ENCODE peak calls at places on chromosomes 7 and 10, in seven cellular contexts. F, Y, M, T, P, V and N are unnamed samples. For H3K27me3, the result is how much of the 10 kb centered on the place peaks cover.

GRCh38 chr10:106919798-106920382 is 244.6 kb downstream of the SORCS1 start:
- DNase-seq in P (no peak), Y (no peak), T (no peak), F (no peak), M (no peak), V (no peak), N (no peak)

GRCh38 chr7:82335927-82336326 is 107.7 kb downstream of the CACNA2D1 start:
- DNase-seq in M (peak), T (no peak), Y (no peak), F (peak), V (no peak), P (no peak), N (no peak)

GRCh38 chr10:22753786-22754185 is 39.4 kb upstream of the PIP4K2A start:
- DNase-seq in Y (no peak), V (no peak), M (no peak), P (no peak), T (no peak), F (no peak), N (no peak)

GRCh38 chr7:129906700-129907099 is 46.1 kb downstream of the UBE2H start:
- DNase-seq in P (no peak), T (no peak), F (no peak), Y (no peak), M (peak), V (no peak), N (no peak)

GRCh38 chr7:22681852-22682657 is 44.9 kb upstream of the IL6 start:
- DNase-seq in T (no peak), M (no peak), V (no peak), Y (no peak), F (no peak), P (no peak), N (no peak)

GRCh38 chr7:129343099-129343700 is 91.0 kb upstream of the STRIP2 start:
- DNase-seq in P (no peak), Y (peak), M (peak), T (peak), V (peak), F (no peak), N (no peak)

GRCh38 chr7:10484767-10485166 is 488.9 kb upstream of the PHF14 start:
- DNase-seq in F (no peak), T (no peak), M (no peak), V (no peak), P (no peak), Y (no peak), N (no peak)

GRCh38 chr10:61779950-61780659 is 117.4 kb downstream of the CABCOCO1 start:
- DNase-seq in Y (peak), P (no peak), V (peak), M (peak), T (peak), F (no peak), N (no peak)

GRCh38 chr7:142807855-142808460 is 37.2 kb downstream of the PRSS2 start:
- DNase-seq in F (no peak), P (no peak), M (no peak), Y (peak), T (no peak), V (peak), N (no peak)

GRCh38 chr7:134645935-134646334 is 718 bp upstream of the BPGM start:
- DNase-seq in T (peak), V (peak), F (peak), Y (peak), P (no peak), M (no peak), N (no peak)

GRCh38 chr10:71623098-71623985 is 96.2 kb downstream of the C10orf105 start:
- DNase-seq in Y (peak), V (peak), M (no peak), P (no peak), F (no peak), T (peak), N (no peak)

GRCh38 chr10:59234194-59234593 is 57.8 kb downstream of the PHYHIPL start:
- DNase-seq in F (no peak), Y (no peak), T (no peak), V (no peak), M (no peak), P (no peak), N (no peak)

GRCh38 chr10:77673515-77674140 is 36.0 kb upstream of the KCNMA1 start:
- DNase-seq in Y (no peak), T (no peak), F (no peak), P (no peak), V (no peak), M (no peak), N (no peak)

GRCh38 chr7:140214075-140214684 is 37.4 kb upstream of the KDM7A start:
- DNase-seq in Y (no peak), M (peak), T (peak), V (peak), F (peak), P (no peak), N (no peak)

GRCh38 chr7:27346531-27347260 is 104.1 kb downstream of the EVX1 start:
- DNase-seq in T (peak), Y (peak), P (no peak), V (peak), F (peak), M (peak), N (peak)

GRCh38 chr10:97648557-97649404 is 8.3 kb downstream of the PI4K2A start:
- DNase-seq in P (no peak), F (peak), T (peak), Y (peak), M (peak), V (peak), N (peak)

GRCh38 chr10:63628526-63629362 is 107.5 kb downstream of the REEP3 start:
- DNase-seq in Y (peak), V (peak), P (no peak), F (peak), T (peak), M (peak), N (no peak)

GRCh38 chr10:14648936-14649335 is 125.8 kb downstream of the FAM107B start:
- DNase-seq in F (no peak), P (no peak), V (peak), Y (no peak), M (peak), T (no peak), N (no peak)

GRCh38 chr10:113297226-113297625 is 255.6 kb upstream of the HABP2 start:
- DNase-seq in M (no peak), P (no peak), Y (peak), F (no peak), V (no peak), T (peak), N (no peak)

GRCh38 chr7:697259-697615 is 29.3 kb upstream of the DNAAF5 start:
- DNase-seq in Y (no peak), F (no peak), T (no peak), V (no peak), M (no peak), P (no peak), N (no peak)

GRCh38 chr10:13439771-13440708 is 88.8 kb downstream of the BEND7 start:
- DNase-seq in Y (peak), M (peak), F (peak), T (peak), V (peak), P (no peak), N (no peak)

GRCh38 chr10:44313706-44314307 is 71.1 kb downstream of the CXCL12 start:
- DNase-seq in T (no peak), V (no peak), P (no peak), M (no peak), F (no peak), Y (no peak), N (no peak)

GRCh38 chr7:36014961-36015360 is 138.1 kb upstream of the EEPD1 start:
- DNase-seq in T (no peak), F (no peak), M (no peak), Y (no peak), V (no peak), P (no peak), N (no peak)

GRCh38 chr10:35448687-35449662 is 112.7 kb downstream of the CCNY start:
- DNase-seq in P (no peak), T (no peak), Y (no peak), V (peak), M (peak), F (peak), N (no peak)

GRCh38 chr7:30285067-30285530 is 702 bp downstream of the ZNRF2 start:
- DNase-seq in P (no peak), V (no peak), M (no peak), F (peak), Y (no peak), T (peak), N (no peak)

GRCh38 chr10:29204119-29204518 is 84.8 kb upstream of the LYZL1 start:
- DNase-seq in M (no peak), V (no peak), P (no peak), Y (no peak), T (no peak), F (no peak), N (no peak)

GRCh38 chr7:123580406-123581161 is 21.0 kb upstream of the ASB15 start:
- DNase-seq in Y (peak), T (peak), V (peak), F (peak), P (no peak), M (peak), N (no peak)

GRCh38 chr10:98569878-98570277 is 123.1 kb upstream of the HPS1 start:
- DNase-seq in V (no peak), M (no peak), P (no peak), Y (no peak), T (no peak), F (no peak), N (no peak)

GRCh38 chr10:73916761-73917470 is 6.0 kb downstream of the PLAU start:
- DNase-seq in F (no peak), V (no peak), Y (no peak), P (no peak), T (no peak), M (peak), N (no peak)

GRCh38 chr10:89481662-89482061 is 53.7 kb downstream of the SLC16A12 start:
- DNase-seq in F (no peak), M (peak), P (no peak), Y (peak), V (peak), T (peak), N (peak)

GRCh38 chr10:2619472-2619871 is 447.9 kb upstream of the PFKP start:
- DNase-seq in V (no peak), M (no peak), T (peak), Y (no peak), P (peak), F (no peak), N (no peak)

GRCh38 chr10:58072634-58073033 is 195.1 kb downstream of the IPMK start:
- DNase-seq in P (no peak), M (no peak), T (no peak), Y (no peak), F (no peak), V (no peak), N (no peak)

DNA sequence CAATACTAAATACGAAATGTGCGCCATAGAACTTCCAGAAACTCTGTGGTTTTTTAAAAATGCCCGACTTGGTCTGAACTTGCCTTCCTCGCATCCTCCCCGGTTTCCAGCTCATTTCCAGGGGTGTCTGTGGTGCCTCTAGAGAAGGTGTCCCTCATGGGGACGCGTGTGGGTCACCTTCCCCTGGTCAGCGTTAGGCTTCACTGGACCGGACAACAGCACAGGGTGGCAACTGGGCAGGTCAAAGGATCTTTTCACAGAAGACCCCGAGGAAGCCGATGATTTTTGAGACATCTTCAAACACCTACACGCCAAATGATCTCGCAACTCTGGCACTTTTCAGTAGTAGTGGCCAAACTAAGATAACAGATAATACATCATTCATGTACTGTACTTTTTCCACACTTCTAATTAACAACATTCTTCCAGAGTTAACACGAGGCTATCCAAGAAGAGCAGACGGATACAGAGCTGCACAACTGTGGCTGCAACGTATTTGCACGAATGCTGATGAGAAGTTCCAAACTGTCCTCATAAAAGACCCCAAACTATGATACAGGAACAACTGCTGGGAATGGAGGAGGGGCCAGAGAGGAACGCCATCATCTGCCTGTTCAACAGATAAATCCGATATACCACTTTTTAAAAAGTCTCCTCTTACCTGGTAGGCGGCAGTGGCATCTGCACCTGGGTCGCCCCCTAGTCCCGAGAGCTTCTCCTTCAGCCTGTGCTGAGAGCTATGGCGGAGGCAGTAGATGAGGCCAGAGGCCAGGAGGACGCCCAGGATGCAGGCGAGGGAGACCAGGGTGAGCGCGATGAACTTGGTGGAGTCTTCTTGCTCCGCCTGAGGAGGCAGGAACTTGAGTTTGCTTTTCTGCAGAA is 345.5 kb downstream of the DNAJB6 start:
- DNase-seq in F (peak), Y (no peak), M (no peak), T (no peak), V (no peak), P (no peak), N (no peak)
- H3K27me3 ChIP-seq in F (half or more), Y (under half), M (under half), T (half or more), V (under half), P (under half), N (under half)

GRCh38 chr10:123582084-123582989 is 83.8 kb upstream of the GPR26 start:
- DNase-seq in M (peak), Y (peak), T (peak), F (peak), P (peak), V (peak), N (no peak)

GRCh38 chr10:123583639-123584418 is 82.3 kb upstream of the GPR26 start:
- DNase-seq in Y (peak), V (peak), T (peak), F (peak), M (peak), P (peak), N (no peak)

GRCh38 chr10:123579675-123580074 is 86.5 kb upstream of the GPR26 start:
- DNase-seq in Y (no peak), V (no peak), P (no peak), M (no peak), T (no peak), F (no peak), N (no peak)

GRCh38 chr10:123580426-123580825 is 85.7 kb upstream of the GPR26 start:
- DNase-seq in F (no peak), T (no peak), Y (no peak), M (no peak), V (no peak), P (no peak), N (no peak)

DNA sequence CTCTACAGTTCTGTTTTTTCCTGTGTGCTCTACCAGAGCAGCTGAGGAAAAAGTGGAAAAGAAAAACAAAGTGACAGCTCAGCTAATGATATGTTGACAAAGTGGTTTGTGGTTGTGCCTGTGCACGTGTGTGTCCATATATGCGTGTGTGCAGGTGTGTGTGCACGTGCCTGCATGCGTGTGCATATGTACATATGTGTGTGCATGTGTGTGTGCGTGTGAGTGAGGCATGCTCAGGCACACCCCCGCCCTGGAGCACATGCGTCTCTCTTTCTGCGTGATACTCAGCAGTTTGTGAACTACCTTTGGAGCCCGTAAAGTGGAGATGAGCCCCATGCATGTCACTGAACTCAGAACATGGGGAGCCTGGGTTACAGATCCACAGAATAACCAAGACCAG is 84.5 kb upstream of the GPR26 start:
- DNase-seq in T (no peak), V (no peak), M (no peak), P (no peak), Y (no peak), F (no peak), N (no peak)
- H3K27me3 ChIP-seq in T (half or more), V (under half), M (under half), P (under half), Y (under half), F (under half), N (under half)

DNA sequence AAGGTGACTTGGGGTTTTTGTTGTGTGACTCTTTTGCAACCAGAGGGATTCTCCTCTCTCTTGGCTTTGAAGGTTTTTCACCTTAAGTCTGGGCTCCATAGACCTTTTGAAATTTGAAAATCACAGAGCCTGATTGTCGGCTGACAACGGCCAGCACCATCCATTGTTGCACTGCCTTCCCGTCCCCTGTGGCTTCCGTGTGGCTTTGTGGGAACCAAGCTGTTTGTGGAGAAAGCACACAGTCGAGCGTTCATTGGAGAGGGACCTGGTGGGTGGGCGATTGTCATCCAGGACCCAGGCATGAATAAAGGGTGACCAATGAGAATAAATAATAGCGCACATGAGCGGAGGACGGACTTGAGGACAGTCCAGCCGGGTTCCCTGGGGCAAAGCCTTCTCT is 7.4 kb upstream of the RAMP3 start:
- DNase-seq in F (peak), M (no peak), Y (no peak), V (no peak), T (no peak), P (no peak), N (no peak)
- H3K27me3 ChIP-seq in F (under half), M (under half), Y (under half), V (under half), T (under half), P (under half), N (under half)

GRCh38 chr7:113799896-113800295 is 118.9 kb downstream of the PPP1R3A start:
- DNase-seq in T (no peak), V (no peak), P (no peak), M (no peak), F (no peak), Y (no peak), N (no peak)
- H3K27me3 ChIP-seq in T (under half), V (under half), P (under half), M (under half), F (under half), Y (under half), N (under half)

DNA sequence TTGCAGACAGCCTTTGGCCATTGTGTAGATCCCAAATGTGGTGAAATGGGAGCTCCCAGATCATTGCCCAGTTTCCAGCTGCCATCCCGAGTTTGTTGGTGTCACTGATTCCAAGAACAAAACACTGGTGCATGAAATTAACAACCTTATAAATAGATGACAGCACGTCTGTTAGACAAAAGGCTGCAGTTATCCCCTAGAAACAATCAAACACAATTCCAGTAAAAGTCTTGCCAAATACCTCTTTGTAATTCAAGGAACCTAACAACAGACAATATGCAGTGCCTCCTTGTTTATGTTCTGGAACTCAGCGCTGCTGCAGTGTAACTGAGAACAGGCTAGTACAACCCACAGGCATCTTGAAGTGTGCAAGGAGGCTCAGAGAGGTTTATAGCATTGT is 404.5 kb downstream of the PAXIP1 start:
- DNase-seq in T (no peak), F (no peak), V (no peak), M (no peak), Y (no peak), P (no peak), N (no peak)
- H3K27me3 ChIP-seq in T (under half), F (under half), V (under half), M (under half), Y (under half), P (under half), N (under half)

GRCh38 chr10:123995461-123996131 is 97.8 kb downstream of the CHST15 start:
- DNase-seq in Y (peak), P (no peak), F (no peak), M (peak), V (peak), T (peak), N (peak)

GRCh38 chr10:123995082-123995460 is 98.3 kb downstream of the CHST15 start:
- DNase-seq in M (no peak), V (no peak), Y (peak), T (no peak), F (no peak), P (no peak), N (no peak)

GRCh38 chr10:123996302-123996701 is 97.1 kb downstream of the CHST15 start:
- DNase-seq in F (no peak), V (no peak), T (no peak), M (no peak), P (no peak), Y (no peak), N (no peak)

GRCh38 chr10:123993534-123994416 is 99.6 kb downstream of the CHST15 start:
- DNase-seq in V (no peak), M (no peak), P (no peak), F (no peak), T (no peak), Y (no peak), N (no peak)

GRCh38 chr10:123994417-123995081 is 98.8 kb downstream of the CHST15 start:
- DNase-seq in Y (peak), M (peak), T (peak), V (peak), P (peak), F (peak), N (peak)
- H3K27me3 ChIP-seq in Y (under half), M (under half), T (under half), V (under half), P (under half), F (under half), N (under half)

DNA sequence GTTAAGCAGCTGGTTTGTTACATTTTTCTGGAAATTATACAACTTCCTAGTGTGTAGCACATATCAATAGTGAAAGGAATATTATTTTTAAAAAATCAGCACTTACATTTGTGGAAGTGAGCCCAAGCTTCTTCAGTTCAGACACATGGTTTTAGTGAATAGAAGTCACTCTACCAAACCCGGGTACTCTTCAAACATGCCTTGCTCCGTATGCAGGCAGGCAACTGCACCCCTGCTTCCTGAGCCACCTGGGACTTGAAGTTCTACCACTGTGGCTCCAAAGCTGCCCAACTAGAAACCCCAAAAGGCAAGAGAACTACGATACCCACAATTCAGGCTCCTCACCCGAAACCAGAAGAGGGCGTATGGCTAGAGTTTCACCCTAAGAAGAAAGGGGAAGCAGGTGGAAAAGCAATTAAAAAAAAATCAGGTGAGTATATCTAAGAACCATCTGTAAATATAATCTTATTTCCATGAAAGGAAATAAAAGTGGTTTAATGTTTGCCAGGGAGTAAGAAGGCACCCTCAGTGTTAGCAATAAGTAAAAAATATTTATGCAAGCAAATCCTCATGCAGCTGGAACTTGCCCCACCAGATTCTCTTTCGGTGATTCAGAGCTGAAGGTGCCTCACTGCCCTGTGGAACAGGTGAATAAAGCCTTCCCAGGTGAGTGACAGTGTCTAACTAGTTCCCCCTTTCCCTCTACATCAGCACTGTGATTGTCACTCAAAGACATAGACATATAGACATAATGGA is at the start of gene MACC1:
- DNase-seq in V (peak), P (peak), M (peak), T (no peak), F (no peak), Y (no peak), N (no peak)
- H3K27me3 ChIP-seq in V (under half), P (under half), M (under half), T (under half), F (under half), Y (under half), N (under half)

GRCh38 chr10:132189016-132189415 is 2.3 kb downstream of the DPYSL4 start:
- DNase-seq in T (no peak), Y (no peak), P (no peak), M (no peak), V (no peak), F (no peak), N (no peak)
- H3K27me3 ChIP-seq in T (under half), Y (under half), P (under half), M (under half), V (under half), F (under half), N (under half)